ENCODE peak calls at places on chromosomes 1 and 21, in six cellular contexts. L is RWPE2, T is BE2C, K is GM23338, W is prostate gland, F is cardiac muscle cell. B is an unnamed sample.

GRCh38 chr1:165910764-165911421 is 83.5 kb downstream of the UCK2 start:
- DNase-seq in L (peak; percentile 57), T (no peak), K (no peak), W (peak; percentile 37), F (no peak), B (peak; percentile 94)

GRCh38 chr1:1164701-1165451 is 8.8 kb upstream of the TTLL10 start:
- DNase-seq in L (no peak), T (no peak), K (peak; percentile 83), W (peak; percentile 61), F (no peak), B (peak; percentile 79)

GRCh38 chr1:212313616-212314015 is 28.4 kb downstream of the PPP2R5A start:
- DNase-seq in L (no peak), T (no peak), K (no peak), W (no peak), F (no peak), B (no peak)

GRCh38 chr1:102891868-102892625 is 216.3 kb downstream of the COL11A1 start:
- DNase-seq in L (no peak), T (no peak), K (no peak), W (no peak), F (no peak), B (no peak)

GRCh38 chr1:61807606-61808005 is 65.3 kb downstream of the PATJ start:
- DNase-seq in L (no peak), T (no peak), K (no peak), W (no peak), F (no peak), B (no peak)

GRCh38 chr1:4048921-4049320 is 148.8 kb upstream of the C1orf174 start:
- DNase-seq in L (peak; percentile 43), T (no peak), K (no peak), W (no peak), F (no peak), B (no peak)

GRCh38 chr1:28436211-28436769 is 66.8 kb downstream of the PHACTR4 start:
- DNase-seq in L (no peak), T (no peak), K (no peak), W (no peak), F (no peak), B (no peak)

GRCh38 chr1:231776006-231776707 is 149.6 kb downstream of the DISC1 start:
- DNase-seq in L (no peak), T (no peak), K (no peak), W (no peak), F (no peak), B (no peak)

GRCh38 chr1:24020032-24020431 is 39.9 kb upstream of the SRSF10 start:
- DNase-seq in L (no peak), T (no peak), K (no peak), W (no peak), F (no peak), B (no peak)

GRCh38 chr1:118223426-118223825 is 38.4 kb upstream of the SPAG17 start:
- DNase-seq in L (no peak), T (peak; percentile 10), K (peak; percentile 84), W (no peak), F (peak; percentile 79), B (no peak)

GRCh38 chr1:224502459-224503160 is 68.0 kb upstream of the WDR26 start:
- DNase-seq in L (no peak), T (no peak), K (peak; percentile 53), W (peak; percentile 66), F (no peak), B (peak; percentile 56)

GRCh38 chr1:33654267-33654832 is 181.9 kb downstream of the ZSCAN20 start:
- DNase-seq in L (no peak), T (no peak), K (peak; percentile 55), W (no peak), F (peak; percentile 54), B (no peak)

GRCh38 chr1:14168663-14169062 is 429.8 kb upstream of the KAZN start:
- DNase-seq in L (no peak), T (no peak), K (no peak), W (no peak), F (no peak), B (no peak)

GRCh38 chr1:211611818-211612217 is 32.9 kb upstream of the SLC30A1 start:
- DNase-seq in L (no peak), T (no peak), K (no peak), W (no peak), F (no peak), B (no peak)

GRCh38 chr21:43306391-43306790 is 120.5 kb downstream of the SIK1 start:
- DNase-seq in L (peak; percentile 42), T (no peak), K (no peak), W (no peak), F (no peak), B (no peak)
- H3K4me1 ChIP-seq in L (peaks cover 8% of the 10 kb centered on the region), T (peaks cover 26% of the 10 kb centered on the region), K (peaks cover 4% of the 10 kb centered on the region), W (no peaks in the 10 kb centered on the region), F (peaks cover 3% of the 10 kb centered on the region), B (peaks cover 21% of the 10 kb centered on the region)

DNA sequence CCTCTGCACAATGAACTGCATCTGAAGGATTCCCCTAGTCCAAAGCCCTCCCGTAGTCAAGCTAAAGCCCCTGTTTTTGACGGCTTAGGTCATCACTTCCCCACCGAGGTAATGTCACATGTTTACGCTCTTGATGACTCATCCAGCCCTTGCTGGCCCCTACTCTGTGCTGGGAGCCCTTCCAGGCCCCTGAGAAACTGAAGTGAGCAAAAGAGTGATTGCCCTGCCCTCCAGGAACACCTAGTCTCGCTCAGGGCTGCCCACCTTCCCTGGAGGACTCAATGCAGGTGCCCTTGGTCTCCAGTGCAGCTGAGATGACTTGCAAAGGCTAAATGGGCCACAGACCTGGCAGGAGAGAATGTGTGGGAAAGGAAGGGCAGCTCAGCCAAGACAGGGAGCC is 345.7 kb downstream of the NPHP4 start:
- DNase-seq in L (no peak), T (no peak), K (no peak), W (no peak), F (no peak), B (peak; percentile 3)
- H3K4me1 ChIP-seq in L (peaks cover under 1% of the 10 kb centered on the region), T (no peaks in the 10 kb centered on the region), K (no peaks in the 10 kb centered on the region), W (no peaks in the 10 kb centered on the region), F (no peaks in the 10 kb centered on the region), B (no peaks in the 10 kb centered on the region)

GRCh38 chr1:213666113-213666512 is 321.7 kb upstream of the PROX1 start:
- DNase-seq in L (no peak), T (no peak), K (peak; percentile 17), W (no peak), F (no peak), B (no peak)

GRCh38 chr1:213670692-213671023 is 317.1 kb upstream of the PROX1 start:
- DNase-seq in L (no peak), T (no peak), K (no peak), W (no peak), F (no peak), B (no peak)

GRCh38 chr1:213666922-213667321 is 320.9 kb upstream of the PROX1 start:
- DNase-seq in L (no peak), T (no peak), K (no peak), W (no peak), F (no peak), B (no peak)

GRCh38 chr1:213669964-213670691 is 317.6 kb upstream of the PROX1 start:
- DNase-seq in L (no peak), T (no peak), K (peak; percentile 86), W (no peak), F (no peak), B (no peak)

GRCh38 chr1:213669512-213669911 is 318.3 kb upstream of the PROX1 start:
- DNase-seq in L (no peak), T (no peak), K (no peak), W (no peak), F (no peak), B (no peak)
- H3K4me1 ChIP-seq in L (no peaks in the 10 kb centered on the region), T (no peaks in the 10 kb centered on the region), K (peaks cover 15% of the 10 kb centered on the region), W (no peaks in the 10 kb centered on the region), F (peaks cover 7% of the 10 kb centered on the region), B (no peaks in the 10 kb centered on the region)

DNA sequence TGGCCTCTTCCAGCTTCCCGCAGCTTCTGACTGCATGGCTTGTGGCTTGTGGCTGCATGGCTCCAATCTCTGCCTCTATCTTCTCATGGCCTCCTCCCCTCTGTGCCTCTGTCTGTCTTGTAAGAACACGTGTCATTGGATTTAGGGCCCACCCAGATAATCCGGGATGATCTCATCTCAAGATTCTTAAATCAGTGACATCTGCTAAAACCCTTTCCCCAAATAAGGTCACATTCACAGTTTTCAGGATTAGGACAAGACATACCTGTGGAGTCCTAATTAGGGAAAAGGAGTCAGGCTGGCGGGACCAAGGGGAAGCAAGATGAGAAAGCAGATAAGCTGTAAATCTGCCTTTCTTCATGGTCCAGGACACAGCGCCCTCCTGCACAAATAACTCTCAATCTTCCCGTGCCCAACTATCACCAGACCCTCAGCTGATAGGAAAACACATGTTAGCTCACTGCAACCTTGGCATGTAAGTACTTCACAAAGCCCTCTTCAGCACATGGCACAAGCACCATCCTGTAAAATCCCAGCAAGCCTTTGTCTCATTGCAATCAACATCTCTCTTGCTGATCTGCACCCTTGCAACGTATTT is 82.2 kb downstream of the SPSB1 start:
- DNase-seq in L (no peak), T (no peak), K (no peak), W (no peak), F (no peak), B (no peak)
- H3K4me1 ChIP-seq in L (no peaks in the 10 kb centered on the region), T (no peaks in the 10 kb centered on the region), K (no peaks in the 10 kb centered on the region), W (no peaks in the 10 kb centered on the region), F (no peaks in the 10 kb centered on the region), B (peaks cover 89% of the 10 kb centered on the region)

GRCh38 chr1:156667610-156667967 is 9.6 kb downstream of the NES start:
- DNase-seq in L (no peak), T (no peak), K (no peak), W (no peak), F (peak; percentile 26), B (no peak)
- H3K4me1 ChIP-seq in L (no peaks in the 10 kb centered on the region), T (peaks cover 18% of the 10 kb centered on the region), K (peaks cover 75% of the 10 kb centered on the region), W (no peaks in the 10 kb centered on the region), F (peaks cover 85% of the 10 kb centered on the region), B (peaks cover 45% of the 10 kb centered on the region)

GRCh38 chr1:8409666-8410065 is 91.8 kb downstream of the SLC45A1 start:
- DNase-seq in L (no peak), T (no peak), K (no peak), W (no peak), F (no peak), B (no peak)

GRCh38 chr1:8407652-8408051 is 89.7 kb downstream of the SLC45A1 start:
- DNase-seq in L (no peak), T (no peak), K (no peak), W (no peak), F (no peak), B (no peak)

GRCh38 chr1:8408151-8408839 is 90.4 kb downstream of the SLC45A1 start:
- DNase-seq in L (no peak), T (no peak), K (peak; percentile 53), W (peak; percentile 86), F (no peak), B (peak; percentile 85)

GRCh38 chr1:8410791-8411190 is 92.9 kb downstream of the SLC45A1 start:
- DNase-seq in L (no peak), T (no peak), K (no peak), W (no peak), F (no peak), B (no peak)

DNA sequence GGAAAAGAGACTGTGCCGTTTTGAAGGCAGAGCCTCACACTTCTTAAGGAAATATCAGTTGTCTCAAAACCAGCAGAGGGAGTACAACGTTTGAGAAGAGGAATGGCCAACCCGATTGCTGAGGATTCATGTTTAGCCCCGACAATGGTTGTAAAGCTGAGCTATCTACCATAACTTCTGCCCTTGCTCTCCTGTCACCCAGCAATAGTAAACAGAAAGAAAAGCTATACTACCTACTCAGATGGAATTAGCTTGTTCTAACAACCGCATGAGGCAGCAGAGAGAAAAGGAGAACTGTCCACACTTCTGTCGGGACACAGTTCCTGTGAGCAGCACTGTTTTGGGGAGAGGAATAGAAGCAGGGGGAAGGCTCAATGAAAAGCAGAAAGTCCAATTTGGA is 91.2 kb downstream of the SLC45A1 start:
- DNase-seq in L (no peak), T (no peak), K (peak; percentile 63), W (no peak), F (peak; percentile 67), B (no peak)
- H3K4me1 ChIP-seq in L (peaks cover 18% of the 10 kb centered on the region), T (no peaks in the 10 kb centered on the region), K (peaks cover 80% of the 10 kb centered on the region), W (peaks cover 62% of the 10 kb centered on the region), F (peaks cover 31% of the 10 kb centered on the region), B (peaks cover 86% of the 10 kb centered on the region)

GRCh38 chr1:70204139-70204538 is 1.2 kb downstream of the LRRC40 start:
- DNase-seq in L (no peak), T (no peak), K (no peak), W (no peak), F (no peak), B (no peak)
- H3K4me1 ChIP-seq in L (peaks cover 10% of the 10 kb centered on the region), T (no peaks in the 10 kb centered on the region), K (peaks cover 8% of the 10 kb centered on the region), W (no peaks in the 10 kb centered on the region), F (peaks cover 10% of the 10 kb centered on the region), B (peaks cover 55% of the 10 kb centered on the region)

B was measured in stomach.